ENCODE peak calls at places on chromosome 1, in five cellular contexts. A, L, T, B and C are unnamed samples.

GRCh38 chr1:43958351-43959255 is 11.2 kb upstream of the DPH2 start:
- DNase-seq in B (no peak), A (no peak), L (no peak), T (no peak), C (no peak)

GRCh38 chr1:230750576-230750975 is 3.4 kb downstream of the CAPN9 start:
- DNase-seq in L (no peak), A (no peak), B (no peak), T (peak; percentile 62), C (no peak)

GRCh38 chr1:107110346-107110745 is 30.5 kb upstream of the NTNG1 start:
- DNase-seq in L (no peak), B (no peak), T (no peak), A (no peak), C (no peak)

GRCh38 chr1:180585994-180586359 is 27.2 kb downstream of the OVAAL start:
- DNase-seq in A (no peak), B (no peak), T (no peak), L (no peak), C (no peak)

GRCh38 chr1:37901191-37901892 is 42.0 kb upstream of the MTF1 start:
- DNase-seq in B (no peak), A (no peak), T (no peak), L (no peak), C (no peak)

GRCh38 chr1:11697188-11697892 is 5.8 kb downstream of the DRAXIN start:
- DNase-seq in L (no peak), A (no peak), T (no peak), B (no peak), C (no peak)

GRCh38 chr1:119331915-119332314 is 36.7 kb upstream of the HAO2 start:
- DNase-seq in B (no peak), A (no peak), L (no peak), T (no peak), C (no peak)

GRCh38 chr1:174999926-175000696 is at the start of gene CACYBP:
- DNase-seq in B (no peak), A (no peak), T (peak; percentile 38), L (peak; percentile 26), C (no peak)

GRCh38 chr1:236489710-236490377 is 33.9 kb upstream of the LGALS8 start:
- DNase-seq in A (no peak), L (no peak), T (peak; percentile 31), B (peak; percentile 62), C (no peak)

GRCh38 chr1:2894381-2895041 is 93.0 kb upstream of the TTC34 start:
- DNase-seq in A (no peak), L (no peak), T (no peak), B (no peak), C (no peak)

GRCh38 chr1:243980471-243980870 is 70.6 kb upstream of the ZBTB18 start:
- DNase-seq in B (no peak), A (no peak), T (no peak), L (no peak), C (no peak)

GRCh38 chr1:98991127-98992003 is 13.3 kb downstream of the PLPPR5 start:
- DNase-seq in A (no peak), L (no peak), B (no peak), T (no peak), C (no peak)

GRCh38 chr1:16184557-16185303 is 27.7 kb downstream of the ARHGEF19 start:
- DNase-seq in B (no peak), T (no peak), L (no peak), A (no peak), C (no peak)

GRCh38 chr1:3775248-3775497 is 2.6 kb downstream of the SMIM1 start:
- DNase-seq in L (no peak), A (no peak), B (no peak), T (no peak), C (no peak)

DNA sequence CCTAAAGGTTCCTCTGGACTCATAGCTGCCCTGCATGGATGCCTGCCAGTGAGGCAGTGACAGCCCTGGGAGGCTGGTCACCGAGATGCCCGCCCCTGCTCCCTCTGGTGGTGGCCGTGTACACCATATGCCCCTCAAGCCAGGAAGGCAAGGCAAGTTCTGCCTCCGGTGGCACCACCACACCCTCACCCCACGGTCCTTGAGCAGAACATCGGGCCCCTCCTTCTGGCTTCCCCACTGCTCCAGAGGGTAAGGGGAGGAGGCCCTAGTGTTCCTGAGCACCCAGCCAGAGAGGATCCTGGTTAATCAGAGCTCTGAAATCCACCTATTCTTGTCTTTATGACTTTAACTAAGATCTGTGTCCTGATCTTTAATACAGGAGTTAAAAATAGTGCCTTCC is 1.6 kb upstream of the S100A14 start:
- DNase-seq in T (peak; percentile 91), A (no peak), L (peak; percentile 55), B (peak; percentile 87), C (peak; percentile 81)
- TF ChIP-seq CTCF in T (peak; percentile 18), A (peak; percentile 60), L (peak; percentile 81), B (no peak), C (peak; percentile 61)

GRCh38 chr1:213051127-213051880 is at the start of gene RPS6KC1:
- DNase-seq in A (peak; percentile 75), T (peak; percentile 88), B (peak; percentile 78), L (peak; percentile 53), C (peak; percentile 90)
- TF ChIP-seq POLR2A in A (no peak), T (no peak), B (peak; percentile 53), L (no peak), C (no peak)

GRCh38 chr1:6385673-6386191 is 7.8 kb downstream of the ACOT7 start:
- DNase-seq in T (no peak), A (no peak), B (no peak), L (no peak), C (no peak)

GRCh38 chr1:6384135-6384534 is 9.4 kb downstream of the ACOT7 start:
- DNase-seq in L (no peak), T (no peak), B (no peak), A (no peak), C (no peak)

GRCh38 chr1:6389971-6390370 is 3.6 kb downstream of the ACOT7 start:
- DNase-seq in B (no peak), L (no peak), A (no peak), T (no peak), C (no peak)

GRCh38 chr1:6386371-6386949 is 7.1 kb downstream of the ACOT7 start:
- DNase-seq in B (no peak), A (no peak), L (no peak), T (no peak), C (no peak)

GRCh38 chr1:6384962-6385672 is 8.4 kb downstream of the ACOT7 start:
- DNase-seq in B (peak; percentile 91), T (no peak), A (no peak), L (no peak), C (peak; percentile 46)
- H3K4me3 ChIP-seq in B (no peak overlapping the region), T (no peak overlapping the region), A (no peak overlapping the region), L (no peak overlapping the region), C (no peak overlapping the region)

GRCh38 chr1:151540982-151541377 is 871 bp downstream of the TUFT1 start:
- DNase-seq in B (peak; percentile 31), T (peak; percentile 35), L (no peak), A (peak; percentile 18), C (no peak)
- TF ChIP-seq CTCF in B (no peak), T (no peak), L (no peak), A (no peak), C (no peak)

GRCh38 chr1:150160964-150161626 is 11.4 kb downstream of the PLEKHO1 start:
- DNase-seq in T (no peak), B (no peak), L (no peak), A (no peak), C (no peak)

GRCh38 chr1:150162582-150162861 is 12.8 kb downstream of the PLEKHO1 start:
- DNase-seq in T (no peak), B (no peak), A (no peak), L (no peak), C (no peak)

GRCh38 chr1:150162862-150163706 is 13.4 kb downstream of the PLEKHO1 start:
- DNase-seq in A (peak; percentile 85), T (peak; percentile 81), L (peak; percentile 75), B (peak; percentile 75), C (peak; percentile 91)

GRCh38 chr1:150164224-150164623 is 14.5 kb downstream of the PLEKHO1 start:
- DNase-seq in B (no peak), T (no peak), L (no peak), A (no peak), C (no peak)

GRCh38 chr1:150161747-150162581 is 12.2 kb downstream of the PLEKHO1 start:
- DNase-seq in A (no peak), L (no peak), B (no peak), T (no peak), C (no peak)
- TF ChIP-seq POLR2A in A (no peak), L (no peak), B (no peak), T (no peak), C (no peak)

DNA sequence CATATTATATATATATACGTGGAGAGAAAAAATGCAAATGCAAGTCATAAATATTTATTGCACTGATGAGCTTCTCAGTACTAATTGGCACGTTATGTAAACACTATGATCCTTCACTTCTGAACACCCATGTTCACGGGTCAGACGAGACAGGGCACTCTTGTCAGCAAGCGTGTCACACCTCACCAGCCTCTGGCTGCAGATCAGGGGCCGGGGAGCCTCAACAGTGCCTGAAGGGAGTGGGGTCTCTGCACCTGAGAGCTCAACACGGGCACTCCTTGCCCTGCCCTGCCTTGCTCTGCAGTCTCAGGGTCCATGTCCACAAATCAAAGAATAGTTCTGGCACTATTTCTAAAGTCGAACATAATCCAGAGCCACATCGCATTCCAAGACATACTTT is 409 bp upstream of the HIVEP3 start:
- DNase-seq in T (no peak), L (no peak), B (no peak), A (no peak), C (no peak)
- H3K4me3 ChIP-seq in T (no peak overlapping the region), L (no peak overlapping the region), B (no peak overlapping the region), A (no peak overlapping the region), C (peak overlapping the region; percentile 66)

GRCh38 chr1:184596950-184597651 is 157.6 kb downstream of the EDEM3 start:
- DNase-seq in L (no peak), A (no peak), B (no peak), T (no peak), C (no peak)
- TF ChIP-seq CTCF in L (peak; percentile 7), A (no peak), B (no peak), T (no peak), C (no peak)

GRCh38 chr1:229736376-229736775 is 110.3 kb downstream of the URB2 start:
- DNase-seq in T (no peak), A (no peak), B (no peak), L (no peak), C (no peak)
- TF ChIP-seq POLR2A in T (no peak), A (no peak), B (no peak), L (no peak), C (no peak)

GRCh38 chr1:204338359-204338758 is 21.4 kb downstream of the PLEKHA6 start:
- DNase-seq in B (no peak), A (no peak), T (no peak), L (no peak), C (no peak)

GRCh38 chr1:204335533-204335932 is 24.2 kb downstream of the PLEKHA6 start:
- DNase-seq in B (no peak), T (no peak), L (no peak), A (no peak), C (no peak)

GRCh38 chr1:204337583-204337982 is 22.1 kb downstream of the PLEKHA6 start:
- DNase-seq in B (no peak), L (no peak), A (no peak), T (no peak), C (no peak)

GRCh38 chr1:204336642-204337041 is 23.1 kb downstream of the PLEKHA6 start:
- DNase-seq in A (no peak), T (no peak), L (no peak), B (no peak), C (no peak)

GRCh38 chr1:204337047-204337446 is 22.7 kb downstream of the PLEKHA6 start:
- DNase-seq in L (no peak), T (no peak), B (no peak), A (no peak), C (no peak)
- H3K4me3 ChIP-seq in L (no peak overlapping the region), T (no peak overlapping the region), B (no peak overlapping the region), A (no peak overlapping the region), C (no peak overlapping the region)